ENCODE peak calls at places on chromosome 22, in six cellular contexts. Q is T follicular helper cell, U is iPS-NIHi11, L is D721Med, I is fibroblast of the aortic adventitia, A is cardiac fibroblast. F is an unnamed sample.

GRCh38 chr22:37354271-37355069 is 72.2 kb downstream of the CYTH4 start:
- DNase-seq in Q (no peak), U (no peak), L (no peak), I (no peak), A (no peak), F (no peak)

GRCh38 chr22:29330753-29331152 is 15.3 kb upstream of the RASL10A start:
- DNase-seq in Q (no peak), U (no peak), L (no peak), I (peak), A (peak), F (no peak)

GRCh38 chr22:42817556-42817955 is 39.5 kb downstream of the ARFGAP3 start:
- DNase-seq in Q (no peak), U (no peak), L (no peak), I (no peak), A (no peak), F (no peak)

GRCh38 chr22:49242480-49242879 is 585.2 kb downstream of the BRD1 start:
- DNase-seq in Q (no peak), U (no peak), L (no peak), I (no peak), A (no peak), F (no peak)

GRCh38 chr22:19497245-19497644 is 17.5 kb downstream of the CDC45 start:
- DNase-seq in Q (no peak), U (no peak), L (no peak), I (peak), A (peak), F (no peak)

GRCh38 chr22:29702931-29703594 is 16.7 kb upstream of the CABP7 start:
- DNase-seq in Q (no peak), U (no peak), L (no peak), I (no peak), A (no peak), F (no peak)

GRCh38 chr22:27512283-27512761 is 289.2 kb downstream of the MN1 start:
- DNase-seq in Q (no peak), U (no peak), L (no peak), I (peak), A (peak), F (no peak)

GRCh38 chr22:19118601-19118880 is 3.7 kb downstream of the DGCR2 start:
- DNase-seq in Q (no peak), U (no peak), L (no peak), I (no peak), A (no peak), F (no peak)

GRCh38 chr22:48422900-48423480 is 1404.7 kb downstream of the BRD1 start:
- DNase-seq in Q (no peak), U (no peak), L (no peak), I (no peak), A (no peak), F (no peak)